ENCODE peak calls at places on chromosomes 12 and 14, in four cellular contexts. W is GM12878, V is K562, O is H1. D is an unnamed sample.

GRCh38 chr14:104580961-104581360 is 1.4 kb downstream of the C14orf180 start:
- DNase-seq in W (no peak), V (no peak), O (no peak), D (no peak)

GRCh38 chr14:24390696-24391468 is 7.9 kb upstream of the NYNRIN start:
- DNase-seq in W (no peak), V (no peak), O (no peak), D (no peak)

GRCh38 chr12:51172515-51173431 is at the start of gene TFCP2:
- DNase-seq in W (peak), V (peak), O (peak), D (peak)

GRCh38 chr12:32494676-32495075 is 95.3 kb downstream of the FGD4 start:
- DNase-seq in W (no peak), V (no peak), O (no peak), D (no peak)

GRCh38 chr12:47547077-47547476 is 158.8 kb downstream of the RPAP3 start:
- DNase-seq in W (no peak), V (peak), O (no peak), D (no peak)

GRCh38 chr12:80241576-80242273 is 142.4 kb downstream of the OTOGL start:
- DNase-seq in W (no peak), V (no peak), O (no peak), D (no peak)

GRCh38 chr12:130137141-130138018 is 24.9 kb upstream of the FZD10 start:
- DNase-seq in W (no peak), V (no peak), O (peak), D (no peak)

GRCh38 chr12:64824500-64825142 is at the start of gene TBC1D30:
- DNase-seq in W (no peak), V (no peak), O (no peak), D (no peak)

GRCh38 chr14:58749066-58749669 is 111.4 kb downstream of the DACT1 start:
- DNase-seq in W (peak), V (peak), O (no peak), D (peak)

GRCh38 chr14:77189479-77189878 is 7.9 kb downstream of the TMEM63C start:
- DNase-seq in W (no peak), V (no peak), O (no peak), D (no peak)

GRCh38 chr14:77185093-77185465 is 3.5 kb downstream of the TMEM63C start:
- DNase-seq in W (no peak), V (no peak), O (no peak), D (no peak)

GRCh38 chr14:77184396-77185092 is 2.9 kb downstream of the TMEM63C start:
- DNase-seq in W (no peak), V (no peak), O (no peak), D (no peak)

GRCh38 chr14:77187649-77188012 is 6.0 kb downstream of the TMEM63C start:
- DNase-seq in W (no peak), V (no peak), O (no peak), D (no peak)

GRCh38 chr14:77186911-77187648 is 5.5 kb downstream of the TMEM63C start:
- DNase-seq in W (no peak), V (no peak), O (no peak), D (no peak)
- TF ChIP-seq YY1 in W (no peak), V (no peak), O (no peak), D (no peak)

GRCh38 chr12:54414191-54414525 is 4.9 kb downstream of the ITGA5 start:
- DNase-seq in W (no peak), V (no peak), O (no peak), D (no peak)

GRCh38 chr12:54412348-54412747 is 6.7 kb downstream of the ITGA5 start:
- DNase-seq in W (no peak), V (no peak), O (no peak), D (no peak)

GRCh38 chr12:54412786-54413185 is 6.3 kb downstream of the ITGA5 start:
- DNase-seq in W (no peak), V (no peak), O (no peak), D (no peak)

GRCh38 chr12:54415223-54415929 is 3.7 kb downstream of the ITGA5 start:
- DNase-seq in W (no peak), V (no peak), O (no peak), D (no peak)

DNA sequence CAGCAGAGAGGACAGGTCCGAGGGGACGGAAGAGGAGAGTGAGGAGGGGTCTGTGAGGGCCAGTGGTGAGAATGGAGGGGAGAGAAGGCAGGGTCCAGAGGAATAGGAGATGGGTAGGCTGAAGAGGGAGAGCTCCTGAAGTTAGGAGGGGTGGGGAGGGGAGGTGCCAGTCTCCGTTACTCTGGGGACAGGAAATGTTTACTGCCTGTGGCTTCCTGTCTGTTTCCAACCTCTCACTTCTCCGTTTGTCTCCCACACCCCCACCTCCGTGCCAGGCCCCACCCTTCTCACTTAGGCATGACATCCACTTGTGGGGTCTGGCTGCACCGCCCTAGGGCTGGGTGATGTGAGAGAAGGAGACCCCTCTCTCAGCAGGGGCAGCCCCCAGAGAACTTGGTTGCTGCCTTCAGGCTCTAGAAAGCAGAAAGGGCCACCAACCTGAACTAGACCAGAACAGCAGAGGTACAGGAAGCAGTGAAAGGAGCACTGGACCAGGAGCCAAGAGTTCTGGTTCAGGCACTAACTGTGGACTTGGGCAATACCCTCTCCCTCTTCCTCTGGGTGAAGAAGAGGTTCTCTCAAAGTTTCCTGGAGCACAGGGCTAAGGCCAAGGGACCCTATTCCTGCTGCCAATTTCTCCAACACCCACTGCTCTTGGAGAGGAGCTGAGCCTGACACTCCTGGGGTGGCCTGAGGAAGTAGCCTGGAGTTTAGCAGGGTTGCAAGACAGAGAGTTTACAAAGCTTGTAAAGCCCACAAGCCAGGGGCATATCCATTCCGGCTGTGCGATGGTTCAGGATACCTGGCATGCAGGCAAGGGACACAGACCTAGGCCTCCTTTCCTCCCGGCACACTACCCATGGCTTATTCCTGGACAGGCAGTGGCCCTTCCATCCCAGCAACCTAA is 5.5 kb downstream of the ITGA5 start:
- DNase-seq in W (no peak), V (no peak), O (no peak), D (no peak)
- TF ChIP-seq CREB1 in W (no peak), V (no peak), O (no peak), D (no peak)

GRCh38 chr14:90503582-90503981 is 106.8 kb downstream of the CALM1 start:
- DNase-seq in W (no peak), V (no peak), O (no peak), D (no peak)
- TF ChIP-seq YY1 in W (no peak), V (no peak), O (no peak), D (no peak)

DNA sequence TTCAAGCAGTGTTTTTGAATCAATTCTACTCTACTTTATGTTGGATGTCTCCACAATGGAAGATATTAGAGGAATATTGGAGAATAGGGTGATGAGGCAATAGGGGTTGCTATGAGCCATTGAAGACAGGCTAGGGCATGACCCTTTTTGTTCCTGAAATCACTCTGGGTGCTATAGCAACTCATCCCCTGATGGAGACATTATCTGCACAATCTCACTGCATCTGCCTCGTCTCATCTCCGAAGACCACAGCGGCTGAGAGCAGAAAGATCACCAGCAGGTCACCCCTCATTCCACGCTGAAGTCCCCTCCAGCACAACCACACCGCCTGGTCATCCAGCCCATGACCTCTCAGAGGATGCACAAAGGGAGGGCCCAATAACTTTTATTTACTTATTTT is 150.4 kb upstream of the TMEM132C start:
- DNase-seq in W (no peak), V (no peak), O (no peak), D (no peak)
- TF ChIP-seq CREB1 in W (no peak), V (no peak), O (no peak), D (no peak)

DNA sequence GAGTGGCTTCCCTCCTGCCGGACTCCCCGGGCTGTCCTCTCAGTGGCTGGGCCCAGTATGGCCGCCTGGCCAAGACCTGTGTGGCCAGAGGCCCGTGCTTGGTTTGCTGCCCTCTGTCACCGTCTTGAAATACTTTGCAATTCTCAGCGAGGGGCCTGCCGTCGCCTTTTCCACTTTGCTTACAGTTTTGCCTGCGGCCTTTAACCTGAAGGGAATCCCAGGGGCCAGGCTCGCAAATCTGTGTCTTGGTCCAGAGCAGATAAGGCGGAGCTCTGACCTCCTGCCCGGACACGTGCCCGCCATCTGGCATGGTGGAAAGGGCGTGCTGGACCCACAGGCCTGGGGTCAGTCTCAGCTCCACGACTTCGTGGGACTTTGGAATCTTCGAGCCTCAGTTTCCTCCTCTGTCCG is 10.9 kb upstream of the AMN start:
- DNase-seq in W (no peak), V (no peak), O (no peak), D (no peak)
- TF ChIP-seq YY1 in W (no peak), V (no peak), O (no peak), D (no peak)

GRCh38 chr12:109864916-109865315 is 15.4 kb downstream of the GLTP start:
- DNase-seq in W (no peak), V (no peak), O (no peak), D (no peak)

GRCh38 chr12:109860961-109861360 is 19.4 kb downstream of the GLTP start:
- DNase-seq in W (no peak), V (no peak), O (no peak), D (no peak)

GRCh38 chr12:109868182-109869051 is 11.9 kb downstream of the GLTP start:
- DNase-seq in W (no peak), V (no peak), O (no peak), D (no peak)

GRCh38 chr12:109861689-109862314 is 18.5 kb downstream of the GLTP start:
- DNase-seq in W (no peak), V (no peak), O (no peak), D (peak)

DNA sequence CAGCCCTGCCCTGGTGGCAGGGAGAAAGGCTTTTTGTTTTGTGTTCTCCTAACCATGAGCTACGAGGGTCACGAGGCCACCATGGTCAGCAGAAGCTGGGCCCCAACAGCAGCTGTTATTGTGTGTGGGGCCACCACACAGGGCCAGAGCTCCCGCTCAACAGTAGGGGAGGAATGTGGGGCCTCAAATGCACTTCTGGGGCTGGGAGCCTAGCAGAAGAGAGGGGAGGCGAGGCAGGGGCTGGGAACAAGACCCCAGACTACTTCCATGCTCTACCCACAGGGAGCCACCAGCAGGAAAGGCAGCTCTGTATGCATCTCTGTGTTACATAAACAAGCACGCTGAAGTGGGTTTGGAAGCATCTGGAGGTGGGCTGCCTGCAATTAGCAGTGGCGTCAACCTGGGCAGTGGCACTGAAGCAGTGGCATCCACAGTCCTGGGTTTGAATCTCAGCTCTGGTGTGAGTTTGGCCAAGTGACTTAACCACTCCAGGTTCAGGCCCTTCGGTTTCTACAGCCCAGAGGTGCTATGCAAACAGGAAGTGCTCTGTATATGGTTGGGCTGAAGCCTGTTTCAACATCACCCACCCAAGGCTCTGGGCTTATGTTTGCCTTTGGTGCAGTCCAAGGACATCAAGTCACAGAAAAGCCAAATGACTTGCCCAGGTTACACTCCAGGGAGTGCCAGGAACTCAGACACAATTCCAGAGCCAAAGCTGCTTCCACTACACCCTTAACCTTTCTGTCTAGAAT is 16.2 kb downstream of the GLTP start:
- DNase-seq in W (no peak), V (no peak), O (no peak), D (peak)
- TF ChIP-seq CREB1 in W (no peak), V (no peak), O (no peak), D (no peak)